ENCODE peak calls at places on chromosomes 6 and 20, in eight cellular contexts. D, G, C, M, Q, L, T and R are unnamed samples.

GRCh38 chr6:25112207-25112874 is 166.8 kb upstream of the CARMIL1 start:
- DNase-seq in D (no peak), G (no peak), C (no peak), M (no peak), Q (peak; percentile 93), L (no peak), T (no peak), R (no peak)

GRCh38 chr20:36309643-36310042 is 3.5 kb downstream of the DLGAP4 start:
- DNase-seq in D (no peak), G (no peak), C (no peak), M (no peak), Q (no peak), L (no peak), T (no peak), R (peak; percentile 31)

GRCh38 chr6:138443979-138444378 is 40.0 kb downstream of the HEBP2 start:
- DNase-seq in D (no peak), G (no peak), C (no peak), M (no peak), Q (no peak), L (no peak), T (no peak), R (no peak)

GRCh38 chr6:91271807-91272206 is 684.9 kb upstream of the MAP3K7 start:
- DNase-seq in D (no peak), G (no peak), C (no peak), M (no peak), Q (no peak), L (no peak), T (no peak), R (no peak)

GRCh38 chr6:157613011-157613522 is 210.0 kb upstream of the SNX9 start:
- DNase-seq in D (peak; percentile 87), G (peak; percentile 83), C (no peak), M (peak; percentile 86), Q (peak; percentile 95), L (peak; percentile 85), T (no peak), R (no peak)

GRCh38 chr20:39676857-39677351 is 714.8 kb downstream of the DHX35 start:
- DNase-seq in D (peak; percentile 5), G (no peak), C (peak; percentile 64), M (no peak), Q (peak; percentile 42), L (no peak), T (peak; percentile 19), R (no peak)

GRCh38 chr20:46307999-46308257 is 370 bp downstream of the CDH22 start:
- DNase-seq in D (no peak), G (no peak), C (no peak), M (no peak), Q (no peak), L (no peak), T (no peak), R (no peak)

GRCh38 chr20:21269772-21270171 is 33.4 kb upstream of the XRN2 start:
- DNase-seq in D (no peak), G (no peak), C (no peak), M (no peak), Q (no peak), L (no peak), T (no peak), R (no peak)

GRCh38 chr20:58464838-58465237 is 50.4 kb downstream of the APCDD1L start:
- DNase-seq in D (no peak), G (no peak), C (no peak), M (no peak), Q (no peak), L (no peak), T (no peak), R (no peak)

GRCh38 chr6:10401004-10401536 is 13.8 kb downstream of the TFAP2A start:
- DNase-seq in D (no peak), G (no peak), C (no peak), M (no peak), Q (no peak), L (no peak), T (no peak), R (no peak)

GRCh38 chr6:10403385-10404106 is 11.3 kb downstream of the TFAP2A start:
- DNase-seq in D (peak; percentile 81), G (peak; percentile 64), C (no peak), M (peak; percentile 94), Q (peak; percentile 98), L (peak; percentile 79), T (no peak), R (no peak)

GRCh38 chr6:10402648-10403311 is 12.1 kb downstream of the TFAP2A start:
- DNase-seq in D (no peak), G (no peak), C (no peak), M (peak; percentile 20), Q (peak; percentile 18), L (no peak), T (no peak), R (no peak)

GRCh38 chr6:10400330-10400729 is 14.5 kb downstream of the TFAP2A start:
- DNase-seq in D (no peak), G (no peak), C (peak; percentile 58), M (peak; percentile 70), Q (peak; percentile 98), L (no peak), T (no peak), R (no peak)

DNA sequence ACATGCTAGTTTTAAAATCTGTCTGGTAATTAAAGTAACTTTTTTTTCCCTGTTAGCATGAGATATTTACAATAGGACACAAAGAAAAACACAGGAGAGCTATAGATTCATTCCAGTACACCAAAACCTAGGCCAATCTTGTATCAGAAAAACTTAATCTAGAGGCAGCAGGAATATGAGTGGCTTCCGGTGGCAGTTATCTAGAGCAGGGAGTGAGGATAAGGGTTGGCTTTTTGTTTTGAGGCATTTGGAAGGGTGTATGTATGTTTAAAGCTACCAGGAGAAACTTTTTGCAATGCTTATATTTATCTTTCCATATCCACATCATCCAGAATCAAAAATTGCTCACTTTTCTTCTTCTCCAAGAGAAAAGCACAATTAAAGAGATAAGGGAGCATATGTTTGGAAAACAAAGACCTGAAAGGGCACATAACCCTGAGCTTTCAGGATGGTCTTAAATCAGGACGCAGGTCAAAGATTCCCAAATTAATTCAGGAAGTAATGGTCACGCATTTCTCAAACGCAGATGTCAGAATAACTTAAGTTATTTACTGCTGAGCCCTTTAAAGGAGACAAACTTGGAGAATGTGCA is 13.1 kb downstream of the TFAP2A start:
- DNase-seq in D (no peak), G (no peak), C (no peak), M (no peak), Q (peak; percentile 8), L (no peak), T (no peak), R (no peak)
- TF ChIP-seq CTCF in D (no peak), G (no peak), C (no peak), M (no peak), Q (no peak), L (no peak), T (no peak), R (no peak)

GRCh38 chr6:167575201-167575696 is 250.4 kb downstream of the TTLL2 start:
- DNase-seq in D (no peak), G (no peak), C (no peak), M (no peak), Q (no peak), L (no peak), T (no peak), R (no peak)
- H3K4me3 ChIP-seq in D (no peak overlapping the region), G (no peak overlapping the region), C (no peak overlapping the region), M (no peak overlapping the region), Q (no peak overlapping the region), L (no peak overlapping the region), T (no peak overlapping the region), R (no peak overlapping the region)

DNA sequence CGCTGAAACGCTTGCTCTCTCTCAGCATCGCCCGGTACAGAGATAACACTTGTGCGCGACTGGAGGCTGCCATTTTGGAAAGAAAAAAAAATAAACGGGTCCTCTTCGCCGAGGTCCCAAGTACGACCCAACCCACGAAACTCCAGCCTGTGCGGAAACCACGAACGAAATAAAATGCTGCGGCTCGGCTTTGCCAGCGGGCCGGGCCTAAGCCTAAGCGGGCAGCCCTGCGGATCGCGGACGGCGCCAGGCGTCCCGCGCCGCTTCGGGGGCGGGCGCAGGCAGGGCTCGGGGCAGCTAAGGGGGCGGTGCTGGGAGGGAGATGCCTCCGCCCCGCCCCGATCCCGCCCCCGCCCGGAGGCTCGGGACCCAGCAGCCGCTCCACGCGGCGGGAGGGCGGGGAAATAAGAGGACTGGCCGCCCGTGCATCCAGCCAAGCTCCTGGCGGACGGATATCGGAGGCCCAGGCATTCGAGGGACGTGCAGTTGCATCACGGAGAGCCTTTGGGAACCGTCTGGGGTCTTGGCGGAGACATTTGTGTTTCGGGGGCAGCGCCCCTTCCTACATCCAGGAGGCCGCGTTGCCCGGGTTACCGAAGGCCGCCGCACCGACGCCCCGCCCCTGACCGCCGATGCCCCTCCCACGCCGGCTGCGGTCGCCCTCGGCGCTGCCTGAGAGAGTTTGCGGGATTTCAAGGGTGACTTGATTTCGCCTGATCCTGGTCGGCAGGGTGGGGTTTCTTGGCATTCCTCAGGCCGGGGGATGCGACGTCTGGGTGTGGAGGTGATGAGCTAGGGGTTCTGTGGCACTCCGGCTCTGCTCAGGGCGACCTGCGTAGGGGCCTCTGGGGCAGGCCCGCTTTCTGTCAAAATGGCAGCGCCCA is at the start of the genes FARS2 and LYRM4:
- DNase-seq in D (peak; percentile 86), G (peak; percentile 50), C (peak; percentile 84), M (peak; percentile 85), Q (peak; percentile 59), L (peak; percentile 71), T (peak; percentile 94), R (peak; percentile 92)
- TF ChIP-seq CTCF in D (peak; percentile 23), G (no peak), C (peak; percentile 30), M (no peak), Q (no peak), L (no peak), T (peak; percentile 65), R (no peak)

GRCh38 chr20:62708591-62709536 is at the start of gene NTSR1:
- DNase-seq in D (peak; percentile 9), G (no peak), C (no peak), M (no peak), Q (no peak), L (no peak), T (no peak), R (no peak)
- H3K4me3 ChIP-seq in D (peak within 1 kb of the TSS; percentile 8), G (peak within 1 kb of the TSS; percentile 28), C (no peak within 1 kb of the TSS), M (peak within 1 kb of the TSS; percentile 64), Q (no peak within 1 kb of the TSS), L (no peak within 1 kb of the TSS), T (no peak within 1 kb of the TSS), R (no peak within 1 kb of the TSS)

GRCh38 chr20:13492001-13492480 is 146.7 kb downstream of the TASP1 start:
- DNase-seq in D (peak; percentile 81), G (peak; percentile 25), C (peak; percentile 85), M (peak; percentile 28), Q (peak; percentile 74), L (peak; percentile 80), T (peak; percentile 9), R (peak; percentile 68)
- TF ChIP-seq CTCF in D (no peak), G (no peak), C (peak; percentile 73), M (no peak), Q (no peak), L (no peak), T (peak; percentile 17), R (peak; percentile 4)